ENCODE peak calls at places on chromosome 10, in five cellular contexts. G is left lung, D is spleen, Q is DND-41, T is left ventricle myocardium inferior. U is an unnamed sample.
A peak's percentile ranks its signal among the peaks of the same experiment; 100 is the strongest.

GRCh38 chr10:28036587-28036986 is 37.7 kb upstream of the ODAD2 start:
- DNase-seq in G (no peak), D (no peak), Q (no peak), T (no peak), U (no peak)

GRCh38 chr10:89783406-89783805 is 82.0 kb downstream of the KIF20B start:
- DNase-seq in G (no peak), D (no peak), Q (no peak), T (no peak), U (no peak)

GRCh38 chr10:43998021-43998809 is 349.5 kb upstream of the ZNF32 start:
- DNase-seq in G (no peak), D (no peak), Q (peak; percentile 28), T (no peak), U (no peak)

GRCh38 chr10:126930506-126931458 is 25.6 kb downstream of the DOCK1 start:
- DNase-seq in G (no peak), D (no peak), Q (no peak), T (no peak), U (no peak)

GRCh38 chr10:131729938-131730660 is 170.7 kb upstream of the PPP2R2D start:
- DNase-seq in G (peak; percentile 55), D (no peak), Q (no peak), T (no peak), U (no peak)

GRCh38 chr10:61994404-61995031 is 93.0 kb downstream of the ARID5B start:
- DNase-seq in G (no peak), D (no peak), Q (no peak), T (no peak), U (no peak)

GRCh38 chr10:70381491-70382421 is 669 bp downstream of the LRRC20 start:
- DNase-seq in G (peak; percentile 87), D (peak; percentile 83), Q (peak; percentile 74), T (peak; percentile 68), U (peak; percentile 44)

GRCh38 chr10:688621-689426 is 644 bp downstream of the DIP2C start:
- DNase-seq in G (no peak), D (no peak), Q (no peak), T (peak; percentile 42), U (peak; percentile 44)

GRCh38 chr10:18542832-18543231 is 108.6 kb downstream of the NSUN6 start:
- DNase-seq in G (no peak), D (no peak), Q (no peak), T (no peak), U (no peak)

GRCh38 chr10:85623758-85624157 is 742.8 kb downstream of the GRID1 start:
- DNase-seq in G (no peak), D (no peak), Q (peak; percentile 30), T (no peak), U (no peak)

GRCh38 chr10:121684276-121684675 is 86.0 kb upstream of the FGFR2 start:
- DNase-seq in G (no peak), D (no peak), Q (no peak), T (no peak), U (no peak)

GRCh38 chr10:121681171-121681752 is 83.0 kb upstream of the FGFR2 start:
- DNase-seq in G (no peak), D (no peak), Q (no peak), T (no peak), U (no peak)

GRCh38 chr10:121683366-121683765 is 85.1 kb upstream of the FGFR2 start:
- DNase-seq in G (no peak), D (no peak), Q (no peak), T (no peak), U (no peak)

GRCh38 chr10:121683803-121684202 is 85.6 kb upstream of the FGFR2 start:
- DNase-seq in G (no peak), D (no peak), Q (no peak), T (no peak), U (no peak)

DNA sequence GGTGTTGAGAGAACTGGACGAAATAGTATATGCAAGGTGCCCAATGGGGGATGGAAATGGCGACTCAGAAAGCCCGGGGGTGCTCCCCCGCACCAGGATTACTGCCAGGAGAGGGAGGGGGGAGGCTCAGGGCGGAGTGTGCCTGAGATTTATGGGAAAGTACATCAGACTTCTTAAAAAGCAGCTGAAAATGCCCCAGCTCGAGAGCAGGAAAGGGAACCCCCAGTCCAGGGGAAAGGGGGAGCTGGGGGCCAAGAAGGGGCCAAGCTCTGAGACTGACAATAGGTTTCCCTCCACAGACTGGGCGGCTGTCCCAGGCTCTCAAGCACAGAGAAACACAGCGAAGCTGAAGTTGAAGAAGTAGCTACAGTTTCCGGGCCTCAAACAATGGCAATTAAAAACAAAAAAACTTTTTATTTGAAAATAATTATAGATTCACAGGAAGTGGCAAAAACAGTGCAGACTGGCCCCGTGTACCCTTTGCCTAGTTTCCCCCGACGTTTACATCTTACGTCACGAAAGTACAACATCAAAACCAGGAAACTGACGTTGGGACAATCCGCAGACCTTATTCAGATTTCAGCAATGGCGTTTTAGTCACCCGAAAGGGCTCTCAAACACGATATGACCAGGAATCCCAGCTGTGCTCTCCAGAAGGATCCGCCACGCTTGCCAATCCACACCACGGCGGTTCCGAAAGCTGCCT is 83.9 kb upstream of the FGFR2 start:
- DNase-seq in G (no peak), D (no peak), Q (no peak), T (no peak), U (no peak)
- H3K4me1 ChIP-seq in G (no peaks in the 10 kb centered on the region), D (no peaks in the 10 kb centered on the region), Q (no peaks in the 10 kb centered on the region), T (no peaks in the 10 kb centered on the region), U (no peaks in the 10 kb centered on the region)

GRCh38 chr10:103661198-103661950 is 167.9 kb downstream of the NEURL1 start:
- DNase-seq in G (peak; percentile 85), D (peak; percentile 87), Q (peak; percentile 86), T (peak; percentile 84), U (peak; percentile 93)
- H3K4me1 ChIP-seq in G (peaks cover 33% of the 10 kb centered on the region), D (peaks cover 3% of the 10 kb centered on the region), Q (peaks cover 23% of the 10 kb centered on the region), T (peaks cover 70% of the 10 kb centered on the region), U (peaks cover 9% of the 10 kb centered on the region)

GRCh38 chr10:91883549-91884542 is 25.4 kb downstream of the FGFBP3 start:
- DNase-seq in G (no peak), D (no peak), Q (no peak), T (peak; percentile 27), U (peak; percentile 42)

GRCh38 chr10:91887900-91888225 is 21.4 kb downstream of the FGFBP3 start:
- DNase-seq in G (no peak), D (no peak), Q (no peak), T (no peak), U (no peak)

GRCh38 chr10:91891285-91892001 is 17.8 kb downstream of the FGFBP3 start:
- DNase-seq in G (no peak), D (no peak), Q (no peak), T (no peak), U (no peak)

GRCh38 chr10:91885362-91886079 is 23.8 kb downstream of the FGFBP3 start:
- DNase-seq in G (no peak), D (no peak), Q (no peak), T (no peak), U (no peak)

DNA sequence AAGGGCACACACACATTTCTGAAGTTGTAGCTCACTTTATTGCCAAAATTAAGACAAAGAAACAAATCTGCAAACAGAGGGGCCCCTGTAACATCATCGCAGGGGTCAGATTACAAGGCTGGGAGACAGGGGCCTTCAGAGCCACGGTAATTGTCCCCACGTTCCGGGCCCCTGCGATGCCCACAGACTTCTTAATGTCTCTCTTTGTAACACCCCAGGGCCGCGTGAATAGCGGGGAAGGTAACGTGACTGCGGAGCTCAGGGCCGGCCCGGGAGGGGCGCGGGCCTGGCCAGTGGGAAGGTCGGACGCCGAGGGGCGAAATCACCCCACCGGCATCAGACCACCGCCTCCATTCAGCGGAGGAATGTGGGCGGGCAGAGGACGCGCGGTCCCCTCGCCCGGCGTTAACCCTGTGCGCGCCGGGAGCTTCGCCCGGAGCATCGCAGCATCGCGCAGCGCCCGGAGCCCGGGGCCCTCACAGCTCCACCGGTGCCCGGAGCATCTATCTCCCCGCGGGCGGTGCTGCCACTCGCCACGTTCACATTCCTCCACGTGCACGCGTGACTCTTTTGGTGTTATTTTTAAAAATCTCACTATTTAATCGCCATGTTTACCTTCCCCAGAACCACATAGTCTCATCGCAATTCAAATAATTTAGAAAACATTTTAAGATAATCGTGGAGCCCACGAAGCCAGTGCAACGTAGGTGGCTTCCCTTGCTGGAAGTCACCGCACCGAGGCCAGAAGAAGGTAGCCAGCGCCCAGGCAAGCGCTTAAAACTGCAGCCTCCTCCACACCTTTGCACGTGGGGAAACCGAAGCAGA is 22.0 kb downstream of the FGFBP3 start:
- DNase-seq in G (peak; percentile 81), D (peak; percentile 78), Q (no peak), T (no peak), U (peak; percentile 47)
- H3K4me1 ChIP-seq in G (peaks cover 14% of the 10 kb centered on the region), D (peaks cover 8% of the 10 kb centered on the region), Q (no peaks in the 10 kb centered on the region), T (peaks cover 33% of the 10 kb centered on the region), U (no peaks in the 10 kb centered on the region)

GRCh38 chr10:118041316-118041715 is 5.4 kb downstream of the RAB11FIP2 start:
- DNase-seq in G (no peak), D (no peak), Q (no peak), T (no peak), U (no peak)

GRCh38 chr10:118042827-118043242 is 3.9 kb downstream of the RAB11FIP2 start:
- DNase-seq in G (no peak), D (no peak), Q (no peak), T (no peak), U (no peak)

GRCh38 chr10:118045842-118046490 is 775 bp downstream of the RAB11FIP2 start:
- DNase-seq in G (no peak), D (no peak), Q (peak; percentile 38), T (no peak), U (no peak)

GRCh38 chr10:118045154-118045841 is 1.4 kb downstream of the RAB11FIP2 start:
- DNase-seq in G (no peak), D (no peak), Q (no peak), T (no peak), U (no peak)

DNA sequence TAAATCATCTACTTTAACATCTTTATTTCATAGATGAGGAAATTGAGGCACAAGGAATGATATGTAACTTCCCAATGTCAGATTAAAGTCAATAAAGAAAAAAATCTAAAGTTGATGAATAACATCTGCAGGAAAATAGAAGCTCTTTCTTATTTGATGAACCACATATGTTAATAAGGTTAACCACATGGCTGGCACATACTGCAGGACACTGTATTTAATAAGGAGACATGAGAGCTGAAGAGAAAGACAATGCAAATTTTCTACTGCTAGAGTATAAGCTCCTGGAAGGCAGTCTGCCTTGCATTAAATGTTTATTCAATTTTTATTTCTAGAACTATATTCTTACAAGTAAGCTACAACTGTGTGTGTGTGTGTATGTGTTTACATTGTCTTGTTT is 4.4 kb downstream of the RAB11FIP2 start:
- DNase-seq in G (no peak), D (no peak), Q (no peak), T (no peak), U (no peak)
- H3K4me1 ChIP-seq in G (peaks cover 43% of the 10 kb centered on the region), D (peaks cover 19% of the 10 kb centered on the region), Q (peaks cover 41% of the 10 kb centered on the region), T (peaks cover 79% of the 10 kb centered on the region), U (peaks cover 3% of the 10 kb centered on the region)

GRCh38 chr10:11045995-11046394 is 28.3 kb downstream of the CELF2 start:
- DNase-seq in G (no peak), D (no peak), Q (no peak), T (peak; percentile 87), U (peak; percentile 60)

GRCh38 chr10:11043446-11044127 is 25.9 kb downstream of the CELF2 start:
- DNase-seq in G (no peak), D (no peak), Q (no peak), T (no peak), U (no peak)

GRCh38 chr10:11043039-11043438 is 25.4 kb downstream of the CELF2 start:
- DNase-seq in G (no peak), D (no peak), Q (no peak), T (no peak), U (no peak)

GRCh38 chr10:11046766-11047165 is 29.1 kb downstream of the CELF2 start:
- DNase-seq in G (no peak), D (no peak), Q (no peak), T (no peak), U (no peak)

DNA sequence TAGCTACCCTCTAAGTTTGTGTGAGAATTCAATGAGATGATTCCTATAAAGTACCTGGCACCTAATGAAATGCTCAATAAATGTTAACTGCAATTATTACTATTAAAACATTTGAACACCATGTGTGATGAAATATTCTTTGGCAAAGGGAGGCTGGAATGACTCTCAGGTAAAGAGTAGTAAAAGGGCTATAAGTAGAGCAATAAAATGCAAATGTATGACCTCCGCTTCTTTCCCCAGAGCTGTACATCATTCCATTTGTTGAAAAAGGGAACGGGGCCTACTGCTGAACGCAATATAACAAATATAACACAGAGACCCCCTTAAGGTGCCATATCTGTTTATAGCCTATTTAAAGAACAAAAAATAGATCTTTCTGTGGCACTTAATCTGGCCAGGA is 27.8 kb downstream of the CELF2 start:
- DNase-seq in G (no peak), D (no peak), Q (no peak), T (no peak), U (no peak)
- H3K4me1 ChIP-seq in G (no peaks in the 10 kb centered on the region), D (no peaks in the 10 kb centered on the region), Q (no peaks in the 10 kb centered on the region), T (peaks cover 89% of the 10 kb centered on the region), U (peaks cover 22% of the 10 kb centered on the region)

U was measured in ovary.